ENCODE peak calls at places on chromosomes 4 and X, in six cellular contexts. D is NCI-H2081; B is activated CD4-positive, alpha-beta T cell treated with anti-CD3 and anti-CD28 coated beads for 24 hours; C is T-helper 2 cell; U is stimulated activated CD4-positive, alpha-beta T cell treated with anti-CD3 and anti-CD28 coated beads, Interleukin-12 subunit alpha, Interleukin-12 subunit beta, amount 100 ng/mL, for 48 hours; H is colonic mucosa. J is an unnamed sample.

GRCh38 chr4:82402196-82402775 is 28.0 kb downstream of the HNRNPDL start:
- DNase-seq in B (no peak), C (no peak), D (no peak), H (no peak), U (no peak), J (no peak)

GRCh38 chr4:87633239-87633638 is 16.8 kb upstream of the DMP1 start:
- DNase-seq in D (no peak), B (no peak), H (no peak), C (no peak), U (no peak), J (no peak)

GRCh38 chrX:40154229-40154852 is 56.6 kb upstream of the BCOR start:
- DNase-seq in D (peak), B (no peak), H (peak), C (no peak), U (no peak), J (no peak)

GRCh38 chrX:46407753-46408130 is 137.5 kb downstream of the ZNF674 start:
- DNase-seq in H (no peak), D (no peak), B (no peak), C (no peak), U (no peak), J (no peak)

GRCh38 chr4:46258436-46258835 is 131.5 kb downstream of the GABRA2 start:
- DNase-seq in C (no peak), H (no peak), U (no peak), B (no peak), D (no peak), J (no peak)

GRCh38 chr4:182206266-182206665 is 36.9 kb upstream of the TENM3 start:
- DNase-seq in H (no peak), C (no peak), B (no peak), U (no peak), D (no peak), J (no peak)

GRCh38 chr4:8107146-8107657 is 51.4 kb downstream of the ABLIM2 start:
- DNase-seq in C (no peak), U (no peak), B (no peak), H (no peak), D (no peak), J (no peak)

GRCh38 chr4:106695846-106696245 is 327.3 kb upstream of the GIMD1 start:
- DNase-seq in D (no peak), B (no peak), C (no peak), H (no peak), U (no peak), J (no peak)

GRCh38 chrX:115134366-115134765 is 54.8 kb upstream of the RBMXL3 start:
- DNase-seq in C (no peak), D (no peak), B (no peak), U (no peak), H (no peak), J (no peak)

J was measured in T-helper 17 cell.